ENCODE peak calls at places on chromosomes 11 and 22, in five cellular contexts. One of them, this sample, is unnamed.
A peak's percentile ranks its signal among the peaks of the same experiment; 100 is the strongest.

GRCh38 chr11:70883323-70883940 is 368.9 kb downstream of the SHANK2 start:
- DNase-seq in K562: no peak
- DNase-seq in H1: no peak
- DNase-seq in HCT116: no peak
- DNase-seq in HepG2: no peak
- DNase-seq in this sample: no peak

GRCh38 chr11:76443254-76443935 is 1.4 kb upstream of the EMSY start:
- DNase-seq in K562: peak; percentile 25
- DNase-seq in HepG2: no peak
- DNase-seq in H1: no peak
- DNase-seq in HCT116: no peak
- DNase-seq in this sample: no peak

GRCh38 chr11:130418210-130418609 is 10.2 kb downstream of the ADAMTS8 start:
- DNase-seq in H1: no peak
- DNase-seq in HCT116: no peak
- DNase-seq in HepG2: no peak
- DNase-seq in K562: no peak
- DNase-seq in this sample: no peak

GRCh38 chr22:40620464-40621046 is 16.0 kb downstream of the MRTFA start:
- DNase-seq in HCT116: peak; percentile 66
- DNase-seq in H1: no peak
- DNase-seq in HepG2: no peak
- DNase-seq in K562: peak; percentile 35
- DNase-seq in this sample: no peak

GRCh38 chr22:40235418-40235817 is 57.7 kb downstream of the TNRC6B start:
- DNase-seq in H1: no peak
- DNase-seq in HCT116: no peak
- DNase-seq in K562: no peak
- DNase-seq in HepG2: no peak
- DNase-seq in this sample: no peak

GRCh38 chr11:132024587-132025295 is 654.3 kb downstream of the NTM start:
- DNase-seq in H1: no peak
- DNase-seq in HepG2: no peak
- DNase-seq in HCT116: no peak
- DNase-seq in K562: no peak
- DNase-seq in this sample: no peak

GRCh38 chr11:117284053-117284452 is 7.1 kb upstream of the BACE1-AS start:
- DNase-seq in K562: no peak
- DNase-seq in H1: no peak
- DNase-seq in HepG2: no peak
- DNase-seq in HCT116: no peak
- DNase-seq in this sample: no peak

GRCh38 chr11:116808262-116809175 is 14.6 kb downstream of the APOA4 start:
- DNase-seq in HCT116: no peak
- DNase-seq in H1: no peak
- DNase-seq in HepG2: peak; percentile 98
- DNase-seq in K562: no peak
- DNase-seq in this sample: no peak

GRCh38 chr22:29073618-29074275 is 912 bp downstream of the KREMEN1 start:
- DNase-seq in H1: peak; percentile 80
- DNase-seq in HCT116: no peak
- DNase-seq in K562: peak; percentile 46
- DNase-seq in HepG2: peak; percentile 54
- DNase-seq in this sample: peak; percentile 80

GRCh38 chr11:70397336-70397982 is 870 bp upstream of the CTTN start:
- DNase-seq in HepG2: peak; percentile 43
- DNase-seq in H1: peak; percentile 60
- DNase-seq in HCT116: peak; percentile 13
- DNase-seq in K562: no peak
- DNase-seq in this sample: no peak

GRCh38 chr11:59285716-59286260 is 72.9 kb upstream of the OR5AN1 start:
- DNase-seq in K562: no peak
- DNase-seq in HepG2: no peak
- DNase-seq in H1: no peak
- DNase-seq in HCT116: no peak
- DNase-seq in this sample: no peak

GRCh38 chr11:57213282-57214086 is 23.6 kb downstream of the APLNR start:
- DNase-seq in K562: no peak
- DNase-seq in HepG2: no peak
- DNase-seq in H1: peak; percentile 65
- DNase-seq in HCT116: no peak
- DNase-seq in this sample: no peak

GRCh38 chr22:36797988-36798670 is 18.7 kb downstream of the PVALB start:
- DNase-seq in H1: no peak
- DNase-seq in K562: no peak
- DNase-seq in HCT116: no peak
- DNase-seq in HepG2: no peak
- DNase-seq in this sample: no peak

GRCh38 chr11:93017821-93018690 is 48.6 kb downstream of the MTNR1B start:
- DNase-seq in HCT116: no peak
- DNase-seq in HepG2: no peak
- DNase-seq in K562: no peak
- DNase-seq in H1: no peak
- DNase-seq in this sample: no peak

GRCh38 chr22:37079668-37080171 is 28.2 kb downstream of the KCTD17 start:
- DNase-seq in HCT116: no peak
- DNase-seq in K562: no peak
- DNase-seq in HepG2: no peak
- DNase-seq in H1: no peak
- DNase-seq in this sample: peak; percentile 48

GRCh38 chr11:134050541-134051383 is 18.1 kb upstream of the JAM3 start:
- DNase-seq in K562: peak; percentile 91
- DNase-seq in H1: peak; percentile 85
- DNase-seq in HCT116: peak; percentile 33
- DNase-seq in HepG2: peak; percentile 32
- DNase-seq in this sample: peak; percentile 82

GRCh38 chr22:31103111-31103510 is 4.3 kb downstream of the SELENOM start:
- DNase-seq in K562: no peak
- DNase-seq in HepG2: no peak
- DNase-seq in HCT116: no peak
- DNase-seq in H1: no peak
- DNase-seq in this sample: no peak

GRCh38 chr11:113567097-113567496 is 91.9 kb upstream of the DRD2 start:
- DNase-seq in HepG2: no peak
- DNase-seq in HCT116: no peak
- DNase-seq in H1: no peak
- DNase-seq in K562: no peak
- DNase-seq in this sample: no peak

GRCh38 chr11:47716692-47717091 is 1.5 kb upstream of the AGBL2 start:
- DNase-seq in HCT116: no peak
- DNase-seq in H1: peak; percentile 34
- DNase-seq in K562: no peak
- DNase-seq in HepG2: no peak
- DNase-seq in this sample: peak; percentile 29

GRCh38 chr11:121082670-121083069 is 18.4 kb upstream of the TECTA start:
- DNase-seq in H1: peak; percentile 75
- DNase-seq in HepG2: no peak
- DNase-seq in K562: no peak
- DNase-seq in HCT116: no peak
- DNase-seq in this sample: peak; percentile 23

GRCh38 chr22:22818861-22819855 is 68.5 kb upstream of the IGLL5 start:
- DNase-seq in K562: no peak
- DNase-seq in HCT116: no peak
- DNase-seq in HepG2: no peak
- DNase-seq in H1: no peak
- DNase-seq in this sample: no peak

GRCh38 chr22:23520875-23521441 is 59.1 kb downstream of the IGLL1 start:
- DNase-seq in HCT116: no peak
- DNase-seq in K562: peak; percentile 20
- DNase-seq in H1: peak; percentile 51
- DNase-seq in HepG2: peak; percentile 55
- DNase-seq in this sample: peak; percentile 35

GRCh38 chr22:36644333-36644757 is 59.2 kb downstream of the CACNG2 start:
- DNase-seq in HepG2: peak; percentile 51
- DNase-seq in H1: peak; percentile 65
- DNase-seq in K562: peak; percentile 54
- DNase-seq in HCT116: peak; percentile 45
- DNase-seq in this sample: peak; percentile 21

GRCh38 chr11:113729456-113729855 is 23.3 kb upstream of the TMPRSS5 start:
- DNase-seq in HCT116: no peak
- DNase-seq in H1: no peak
- DNase-seq in K562: no peak
- DNase-seq in HepG2: no peak
- DNase-seq in this sample: no peak

GRCh38 chr11:66918751-66919150 is 39.4 kb downstream of the PC start:
- DNase-seq in HepG2: no peak
- DNase-seq in HCT116: no peak
- DNase-seq in K562: no peak
- DNase-seq in H1: no peak
- DNase-seq in this sample: no peak

GRCh38 chr22:19918332-19919106 is 23.1 kb upstream of the COMT start:
- DNase-seq in HCT116: no peak
- DNase-seq in K562: peak; percentile 84
- DNase-seq in HepG2: no peak
- DNase-seq in H1: no peak
- DNase-seq in this sample: no peak
- TF ChIP-seq JUND in HCT116: no peak
- TF ChIP-seq JUND in K562: no peak
- TF ChIP-seq JUND in HepG2: no peak
- TF ChIP-seq JUND in H1: no peak
- TF ChIP-seq JUND in this sample: no peak

GRCh38 chr11:124762077-124762623 is at the start of gene ESAM:
- DNase-seq in HCT116: no peak
- DNase-seq in H1: peak; percentile 64
- DNase-seq in K562: peak; percentile 93
- DNase-seq in HepG2: no peak
- DNase-seq in this sample: peak; percentile 80

GRCh38 chr11:124760806-124761205 is 1.3 kb downstream of the ESAM start:
- DNase-seq in K562: no peak
- DNase-seq in HepG2: no peak
- DNase-seq in H1: no peak
- DNase-seq in HCT116: no peak
- DNase-seq in this sample: no peak

GRCh38 chr11:124762624-124763155 is 600 bp upstream of the ESAM start:
- DNase-seq in H1: no peak
- DNase-seq in HepG2: no peak
- DNase-seq in K562: peak; percentile 75
- DNase-seq in HCT116: no peak
- DNase-seq in this sample: peak; percentile 45

GRCh38 chr11:124761301-124762021 is 629 bp downstream of the ESAM start:
- DNase-seq in K562: no peak
- DNase-seq in HCT116: no peak
- DNase-seq in HepG2: no peak
- DNase-seq in H1: peak; percentile 57
- DNase-seq in this sample: no peak

DNA sequence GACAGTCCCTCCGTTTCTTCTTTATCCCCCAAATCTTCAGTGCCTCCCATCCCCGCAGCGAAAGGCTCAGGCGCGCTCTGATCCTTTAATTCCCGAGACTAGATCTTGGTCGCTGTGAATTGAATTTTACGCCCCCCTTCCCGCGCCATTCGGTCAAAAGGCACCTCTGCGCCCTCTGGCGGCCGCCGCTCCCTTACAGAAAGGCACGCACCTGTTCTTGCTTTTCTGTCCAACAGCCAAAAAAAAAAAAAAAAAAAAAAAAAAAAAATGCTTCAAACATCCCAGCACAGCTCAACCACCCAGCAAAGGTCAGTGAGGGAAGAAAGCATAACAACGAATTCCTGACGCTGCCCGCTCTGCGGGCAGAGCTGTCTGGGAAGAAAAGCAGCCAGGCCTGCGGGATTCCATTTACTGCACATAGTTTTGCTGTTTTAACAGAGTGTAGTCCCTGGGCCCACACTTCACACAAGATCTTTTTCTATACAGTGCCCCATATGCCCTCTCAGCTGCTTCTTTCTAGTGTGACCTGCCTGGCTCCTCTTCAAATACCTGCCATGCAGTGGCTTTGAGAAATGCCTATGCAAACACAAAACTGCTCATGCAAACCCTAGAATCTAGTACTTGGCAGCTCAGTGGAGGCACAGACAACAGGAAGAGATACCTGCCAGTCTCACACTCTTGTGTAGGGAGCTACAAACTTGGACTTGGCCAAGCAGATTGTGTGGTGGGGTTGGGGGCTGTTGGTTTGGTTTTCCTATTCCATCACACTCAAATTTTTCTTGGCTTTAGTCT is 1.3 kb upstream of the ESAM start:
- DNase-seq in HCT116: peak; percentile 61
- DNase-seq in HepG2: peak; percentile 72
- DNase-seq in H1: peak; percentile 95
- DNase-seq in K562: peak; percentile 65
- DNase-seq in this sample: peak; percentile 89
- TF ChIP-seq JUND in HCT116: no peak
- TF ChIP-seq JUND in HepG2: no peak
- TF ChIP-seq JUND in H1: no peak
- TF ChIP-seq JUND in K562: no peak
- TF ChIP-seq JUND in this sample: no peak

GRCh38 chr11:20364412-20364792 is 888 bp downstream of the HTATIP2 start:
- DNase-seq in HepG2: no peak
- DNase-seq in H1: no peak
- DNase-seq in K562: peak; percentile 39
- DNase-seq in HCT116: no peak
- DNase-seq in this sample: no peak

GRCh38 chr11:20369816-20370215 is 6.3 kb downstream of the HTATIP2 start:
- DNase-seq in HCT116: no peak
- DNase-seq in HepG2: no peak
- DNase-seq in K562: no peak
- DNase-seq in H1: no peak
- DNase-seq in this sample: no peak

GRCh38 chr11:20368441-20368840 is 4.9 kb downstream of the HTATIP2 start:
- DNase-seq in K562: no peak
- DNase-seq in H1: no peak
- DNase-seq in HepG2: no peak
- DNase-seq in HCT116: no peak
- DNase-seq in this sample: no peak

GRCh38 chr11:20363500-20364411 is at the start of gene HTATIP2:
- DNase-seq in H1: peak; percentile 70
- DNase-seq in K562: peak; percentile 88
- DNase-seq in HCT116: no peak
- DNase-seq in HepG2: no peak
- DNase-seq in this sample: peak; percentile 82

DNA sequence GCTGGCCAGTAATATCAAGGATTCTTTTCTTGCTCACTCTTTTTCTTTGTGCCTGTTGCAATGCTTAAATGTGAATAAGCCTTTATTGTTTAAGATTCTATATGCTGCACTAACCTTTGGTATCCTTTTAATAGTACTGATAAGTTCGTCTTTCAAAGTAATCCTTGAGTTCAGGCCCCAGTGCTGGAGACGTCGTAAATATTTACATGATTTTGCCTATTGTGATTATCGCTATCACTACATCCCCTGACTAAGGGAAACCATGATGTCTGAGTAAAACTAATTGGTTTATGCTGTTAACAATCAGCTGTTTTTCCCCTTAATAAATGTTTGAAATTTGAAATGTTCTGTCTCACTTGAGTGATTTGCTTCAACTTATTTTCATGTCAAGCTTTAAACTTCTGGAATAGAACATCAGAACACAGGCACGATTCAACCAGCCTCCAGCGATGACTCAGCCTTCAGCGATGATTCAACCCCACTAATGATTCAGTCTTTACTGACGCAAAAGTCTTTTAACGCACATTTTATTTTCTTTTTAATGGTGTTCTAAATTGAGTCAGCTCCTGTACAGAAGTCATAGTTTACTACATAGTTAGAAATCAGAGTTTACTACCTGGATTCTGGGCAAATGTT is 3.9 kb downstream of the HTATIP2 start:
- DNase-seq in HCT116: peak; percentile 64
- DNase-seq in K562: peak; percentile 65
- DNase-seq in HepG2: peak; percentile 24
- DNase-seq in H1: no peak
- DNase-seq in this sample: no peak
- TF ChIP-seq JUND in HCT116: peak; percentile 98
- TF ChIP-seq JUND in K562: peak; percentile 99
- TF ChIP-seq JUND in HepG2: no peak
- TF ChIP-seq JUND in H1: no peak
- TF ChIP-seq JUND in this sample: no peak

GRCh38 chr11:60866911-60867870 is at the start of gene ZP1:
- DNase-seq in K562: no peak
- DNase-seq in H1: no peak
- DNase-seq in HepG2: no peak
- DNase-seq in HCT116: no peak
- DNase-seq in this sample: no peak
- TF ChIP-seq JUND in K562: no peak
- TF ChIP-seq JUND in H1: no peak
- TF ChIP-seq JUND in HepG2: no peak
- TF ChIP-seq JUND in HCT116: no peak
- TF ChIP-seq JUND in this sample: no peak